ENCODE peak calls at places on chromosomes 4 and X, in six cellular contexts. One of them, this sample, is unnamed.

GRCh38 chr4:106222548-106222947 is 93.5 kb downstream of the TBCK start:
- DNase-seq in neural progenitor cell: no peak
- DNase-seq in SK-N-SH: no peak
- DNase-seq in hepatocyte: no peak
- DNase-seq in PC-3: no peak
- DNase-seq in GM23338: peak; percentile 38
- DNase-seq in this sample: no peak

GRCh38 chr4:105895609-105896460 is 564 bp downstream of the NPNT start:
- DNase-seq in PC-3: peak; percentile 35
- DNase-seq in SK-N-SH: peak; percentile 40
- DNase-seq in hepatocyte: peak; percentile 68
- DNase-seq in neural progenitor cell: peak; percentile 77
- DNase-seq in GM23338: peak; percentile 45
- DNase-seq in this sample: peak; percentile 62

GRCh38 chr4:43690121-43690520 is 758.5 kb downstream of the KCTD8 start:
- DNase-seq in PC-3: no peak
- DNase-seq in SK-N-SH: no peak
- DNase-seq in GM23338: no peak
- DNase-seq in hepatocyte: no peak
- DNase-seq in neural progenitor cell: no peak
- DNase-seq in this sample: no peak

GRCh38 chr4:84578540-84579409 is 4.2 kb upstream of the CDS1 start:
- DNase-seq in PC-3: peak; percentile 58
- DNase-seq in SK-N-SH: peak; percentile 17
- DNase-seq in hepatocyte: peak; percentile 62
- DNase-seq in GM23338: peak; percentile 79
- DNase-seq in neural progenitor cell: peak; percentile 50
- DNase-seq in this sample: peak; percentile 41

GRCh38 chrX:151713859-151714258 is 2.0 kb upstream of the FATE1 start:
- DNase-seq in neural progenitor cell: peak; percentile 52
- DNase-seq in PC-3: peak; percentile 47
- DNase-seq in SK-N-SH: peak; percentile 48
- DNase-seq in GM23338: peak; percentile 62
- DNase-seq in hepatocyte: peak; percentile 29
- DNase-seq in this sample: peak; percentile 25

GRCh38 chr4:80611366-80611765 is 275.8 kb downstream of the CFAP299 start:
- DNase-seq in PC-3: no peak
- DNase-seq in hepatocyte: peak; percentile 3
- DNase-seq in SK-N-SH: no peak
- DNase-seq in neural progenitor cell: no peak
- DNase-seq in GM23338: no peak
- DNase-seq in this sample: no peak

GRCh38 chrX:102129473-102129872 is 4.0 kb downstream of the TCEAL2 start:
- DNase-seq in hepatocyte: no peak
- DNase-seq in SK-N-SH: peak; percentile 41
- DNase-seq in neural progenitor cell: no peak
- DNase-seq in PC-3: peak; percentile 41
- DNase-seq in GM23338: peak; percentile 2
- DNase-seq in this sample: peak; percentile 34

GRCh38 chr4:173371292-173372192 is 788 bp downstream of the SAP30 start:
- DNase-seq in neural progenitor cell: peak; percentile 83
- DNase-seq in SK-N-SH: peak; percentile 56
- DNase-seq in GM23338: peak; percentile 69
- DNase-seq in hepatocyte: peak; percentile 78
- DNase-seq in PC-3: peak; percentile 58
- DNase-seq in this sample: peak; percentile 70

GRCh38 chrX:22095306-22095705 is 63.2 kb downstream of the PHEX start:
- DNase-seq in PC-3: no peak
- DNase-seq in hepatocyte: peak; percentile 17
- DNase-seq in SK-N-SH: no peak
- DNase-seq in neural progenitor cell: peak; percentile 76
- DNase-seq in GM23338: no peak
- DNase-seq in this sample: no peak

GRCh38 chr4:168622600-168622999 is 125.7 kb downstream of the PALLD start:
- DNase-seq in SK-N-SH: no peak
- DNase-seq in GM23338: no peak
- DNase-seq in PC-3: no peak
- DNase-seq in neural progenitor cell: no peak
- DNase-seq in hepatocyte: no peak
- DNase-seq in this sample: no peak
- TF ChIP-seq EZH2phosphoT487 in SK-N-SH: no peak
- TF ChIP-seq EZH2phosphoT487 in GM23338: no peak
- TF ChIP-seq EZH2phosphoT487 in PC-3: no peak
- TF ChIP-seq EZH2phosphoT487 in neural progenitor cell: no peak
- TF ChIP-seq EZH2phosphoT487 in hepatocyte: no peak
- TF ChIP-seq EZH2phosphoT487 in this sample: no peak

GRCh38 chrX:153926863-153927685 is 1.0 kb upstream of the ARHGAP4 start:
- DNase-seq in hepatocyte: peak; percentile 41
- DNase-seq in SK-N-SH: peak; percentile 69
- DNase-seq in PC-3: peak; percentile 31
- DNase-seq in neural progenitor cell: peak; percentile 31
- DNase-seq in GM23338: no peak
- DNase-seq in this sample: peak; percentile 86
- H2AFZ ChIP-seq in hepatocyte: no peak overlapping the region
- H2AFZ ChIP-seq in SK-N-SH: peak overlapping the region; percentile 57
- H2AFZ ChIP-seq in PC-3: no peak overlapping the region
- H2AFZ ChIP-seq in neural progenitor cell: no peak overlapping the region
- H2AFZ ChIP-seq in GM23338: no peak overlapping the region
- H2AFZ ChIP-seq in this sample: no peak overlapping the region

GRCh38 chrX:154136627-154137161 is 7.3 kb upstream of the OPN1LW start:
- DNase-seq in GM23338: peak; percentile 81
- DNase-seq in SK-N-SH: peak; percentile 89
- DNase-seq in hepatocyte: peak; percentile 82
- DNase-seq in PC-3: peak; percentile 76
- DNase-seq in neural progenitor cell: peak; percentile 91
- DNase-seq in this sample: peak; percentile 58
- H3K4me3 ChIP-seq in GM23338: peak overlapping the region; percentile 44
- H3K4me3 ChIP-seq in SK-N-SH: no peak overlapping the region
- H3K4me3 ChIP-seq in hepatocyte: no peak overlapping the region
- H3K4me3 ChIP-seq in PC-3: peak overlapping the region; percentile 60
- H3K4me3 ChIP-seq in neural progenitor cell: peak overlapping the region; percentile 30
- H3K4me3 ChIP-seq in this sample: peak overlapping the region; percentile 47

GRCh38 chrX:103488332-103488731 is 31.0 kb downstream of the RAB40A start:
- DNase-seq in neural progenitor cell: peak; percentile 38
- DNase-seq in GM23338: peak; percentile 43
- DNase-seq in hepatocyte: no peak
- DNase-seq in SK-N-SH: peak; percentile 48
- DNase-seq in PC-3: peak; percentile 45
- DNase-seq in this sample: no peak
- TF ChIP-seq EZH2phosphoT487 in neural progenitor cell: no peak
- TF ChIP-seq EZH2phosphoT487 in GM23338: no peak
- TF ChIP-seq EZH2phosphoT487 in hepatocyte: no peak
- TF ChIP-seq EZH2phosphoT487 in SK-N-SH: no peak
- TF ChIP-seq EZH2phosphoT487 in PC-3: no peak
- TF ChIP-seq EZH2phosphoT487 in this sample: no peak

GRCh38 chrX:150365051-150365952 is 2.2 kb downstream of the MAMLD1 start:
- DNase-seq in neural progenitor cell: peak; percentile 85
- DNase-seq in GM23338: peak; percentile 73
- DNase-seq in SK-N-SH: peak; percentile 78
- DNase-seq in PC-3: peak; percentile 57
- DNase-seq in hepatocyte: peak; percentile 79
- DNase-seq in this sample: peak; percentile 46

GRCh38 chrX:150362599-150363481 is at the start of gene MAMLD1:
- DNase-seq in GM23338: peak; percentile 18
- DNase-seq in SK-N-SH: peak; percentile 53
- DNase-seq in PC-3: peak; percentile 84
- DNase-seq in neural progenitor cell: peak; percentile 29
- DNase-seq in hepatocyte: peak; percentile 61
- DNase-seq in this sample: peak; percentile 38

GRCh38 chrX:150363561-150364346 is 637 bp downstream of the MAMLD1 start:
- DNase-seq in GM23338: peak; percentile 59
- DNase-seq in SK-N-SH: peak; percentile 69
- DNase-seq in neural progenitor cell: peak; percentile 63
- DNase-seq in hepatocyte: peak; percentile 55
- DNase-seq in PC-3: peak; percentile 45
- DNase-seq in this sample: no peak

GRCh38 chrX:150365953-150366911 is 3.1 kb downstream of the MAMLD1 start:
- DNase-seq in neural progenitor cell: peak; percentile 75
- DNase-seq in hepatocyte: peak; percentile 70
- DNase-seq in SK-N-SH: no peak
- DNase-seq in GM23338: peak; percentile 71
- DNase-seq in PC-3: peak; percentile 17
- DNase-seq in this sample: no peak

GRCh38 chrX:150364347-150365050 is 1.4 kb downstream of the MAMLD1 start:
- DNase-seq in neural progenitor cell: peak; percentile 65
- DNase-seq in GM23338: peak; percentile 8
- DNase-seq in SK-N-SH: peak; percentile 59
- DNase-seq in PC-3: peak; percentile 26
- DNase-seq in hepatocyte: peak; percentile 26
- DNase-seq in this sample: no peak
- H2AFZ ChIP-seq in neural progenitor cell: peak overlapping the region; percentile 59
- H2AFZ ChIP-seq in GM23338: peak overlapping the region; percentile 14
- H2AFZ ChIP-seq in SK-N-SH: no peak overlapping the region
- H2AFZ ChIP-seq in PC-3: peak overlapping the region; percentile 78
- H2AFZ ChIP-seq in hepatocyte: peak overlapping the region; percentile 70
- H2AFZ ChIP-seq in this sample: peak overlapping the region; percentile 51

DNA sequence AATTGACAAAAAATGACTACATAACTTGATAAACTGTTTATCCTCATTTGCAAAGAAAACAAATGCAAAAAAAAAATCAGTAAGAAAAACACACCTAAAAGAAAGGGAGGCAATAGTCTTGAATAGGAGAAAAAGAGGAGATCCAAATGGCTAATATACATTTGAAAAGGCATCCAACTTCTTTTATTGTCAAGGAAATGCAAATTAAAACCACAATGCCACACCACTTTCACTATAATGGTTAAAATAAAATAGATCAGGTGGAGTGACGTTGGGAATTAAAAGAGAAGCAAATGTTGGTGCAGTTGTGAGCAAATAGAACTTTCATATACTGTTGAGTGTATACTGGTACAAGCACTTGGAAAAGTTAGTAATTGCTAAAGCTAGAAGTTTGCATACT is 3.6 kb downstream of the DCAF4L1 start:
- DNase-seq in SK-N-SH: no peak
- DNase-seq in hepatocyte: no peak
- DNase-seq in GM23338: peak; percentile 57
- DNase-seq in neural progenitor cell: no peak
- DNase-seq in PC-3: no peak
- DNase-seq in this sample: no peak
- H3K4me3 ChIP-seq in SK-N-SH: no peak overlapping the region
- H3K4me3 ChIP-seq in hepatocyte: no peak overlapping the region
- H3K4me3 ChIP-seq in GM23338: peak overlapping the region; percentile 5
- H3K4me3 ChIP-seq in neural progenitor cell: no peak overlapping the region
- H3K4me3 ChIP-seq in PC-3: no peak overlapping the region
- H3K4me3 ChIP-seq in this sample: no peak overlapping the region

GRCh38 chr4:78695910-78696309 is 80.2 kb upstream of the BMP2K start:
- DNase-seq in neural progenitor cell: no peak
- DNase-seq in SK-N-SH: no peak
- DNase-seq in hepatocyte: no peak
- DNase-seq in PC-3: no peak
- DNase-seq in GM23338: no peak
- DNase-seq in this sample: no peak
- TF ChIP-seq EZH2phosphoT487 in neural progenitor cell: no peak
- TF ChIP-seq EZH2phosphoT487 in SK-N-SH: no peak
- TF ChIP-seq EZH2phosphoT487 in hepatocyte: no peak
- TF ChIP-seq EZH2phosphoT487 in PC-3: no peak
- TF ChIP-seq EZH2phosphoT487 in GM23338: no peak
- TF ChIP-seq EZH2phosphoT487 in this sample: no peak

DNA sequence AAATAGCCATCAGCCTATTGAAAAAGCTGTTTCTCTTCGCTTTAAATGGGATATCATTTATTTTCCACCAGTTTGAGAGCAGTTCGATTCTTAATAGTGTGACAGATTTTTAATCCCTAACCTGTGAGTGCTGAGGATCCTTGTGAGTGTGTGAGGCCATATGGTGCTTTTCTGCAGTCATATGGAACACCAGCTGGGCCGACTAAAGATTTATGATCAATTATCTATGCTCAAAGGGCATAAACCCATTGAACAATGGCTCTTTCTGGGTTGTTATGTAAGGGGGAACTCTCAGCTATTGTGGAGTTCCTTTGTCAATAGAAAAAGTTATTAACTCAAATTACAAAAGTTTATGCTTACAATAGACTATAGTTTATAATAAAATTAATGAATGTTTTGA is 1003.6 kb downstream of the FAT4 start:
- DNase-seq in SK-N-SH: no peak
- DNase-seq in PC-3: no peak
- DNase-seq in GM23338: no peak
- DNase-seq in hepatocyte: no peak
- DNase-seq in neural progenitor cell: no peak
- DNase-seq in this sample: no peak
- H2AFZ ChIP-seq in SK-N-SH: peak overlapping the region; percentile 11
- H2AFZ ChIP-seq in PC-3: no peak overlapping the region
- H2AFZ ChIP-seq in GM23338: no peak overlapping the region
- H2AFZ ChIP-seq in hepatocyte: no peak overlapping the region
- H2AFZ ChIP-seq in neural progenitor cell: no peak overlapping the region
- H2AFZ ChIP-seq in this sample: no peak overlapping the region

DNA sequence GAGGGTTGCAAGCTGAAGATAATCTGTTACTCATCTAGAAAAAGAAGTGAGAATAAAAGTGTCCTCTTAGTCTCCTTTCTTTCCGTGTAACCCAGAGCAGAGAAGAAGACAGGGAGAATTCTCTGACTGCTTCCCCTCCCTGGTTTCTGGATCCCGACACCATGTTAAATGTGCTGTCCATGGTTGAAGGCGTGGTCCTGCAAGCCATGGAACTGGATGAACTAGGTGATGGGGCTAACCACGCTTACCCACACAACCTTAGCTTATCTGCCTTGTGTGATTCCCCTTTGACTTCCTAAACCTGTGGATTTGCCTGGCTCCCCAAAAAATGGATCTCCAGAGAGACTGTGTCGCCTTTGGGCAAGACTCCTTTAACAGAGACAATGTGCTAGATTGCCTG is 907.6 kb downstream of the FSTL5 start:
- DNase-seq in GM23338: peak; percentile 20
- DNase-seq in PC-3: no peak
- DNase-seq in SK-N-SH: no peak
- DNase-seq in hepatocyte: no peak
- DNase-seq in neural progenitor cell: peak; percentile 15
- DNase-seq in this sample: no peak
- H3K4me3 ChIP-seq in GM23338: no peak overlapping the region
- H3K4me3 ChIP-seq in PC-3: no peak overlapping the region
- H3K4me3 ChIP-seq in SK-N-SH: no peak overlapping the region
- H3K4me3 ChIP-seq in hepatocyte: no peak overlapping the region
- H3K4me3 ChIP-seq in neural progenitor cell: no peak overlapping the region
- H3K4me3 ChIP-seq in this sample: no peak overlapping the region

DNA sequence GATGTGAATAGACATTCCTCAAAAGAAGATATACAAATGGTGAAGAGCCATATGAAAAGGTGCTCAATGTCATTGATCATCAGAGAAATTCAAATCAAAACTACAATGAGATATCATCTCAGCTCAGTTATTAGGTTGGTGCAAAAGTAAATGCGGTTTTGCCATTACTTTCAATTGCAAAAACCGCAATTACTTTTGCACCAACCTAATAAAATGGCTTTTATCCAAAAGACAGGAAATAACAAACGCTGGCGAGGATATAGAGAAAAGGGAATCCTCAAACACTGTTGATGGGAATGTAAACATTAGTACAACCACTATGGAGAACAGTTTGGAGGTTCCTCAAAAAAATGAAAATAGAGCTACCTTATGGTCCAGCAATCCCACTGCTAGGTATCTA is 5.1 kb downstream of the CLIC2 start:
- DNase-seq in neural progenitor cell: no peak
- DNase-seq in PC-3: no peak
- DNase-seq in SK-N-SH: no peak
- DNase-seq in GM23338: no peak
- DNase-seq in hepatocyte: no peak
- DNase-seq in this sample: no peak
- TF ChIP-seq EZH2phosphoT487 in neural progenitor cell: no peak
- TF ChIP-seq EZH2phosphoT487 in PC-3: no peak
- TF ChIP-seq EZH2phosphoT487 in SK-N-SH: no peak
- TF ChIP-seq EZH2phosphoT487 in GM23338: no peak
- TF ChIP-seq EZH2phosphoT487 in hepatocyte: no peak
- TF ChIP-seq EZH2phosphoT487 in this sample: no peak

This sample was measured in MM.1S.